ENCODE peak calls at places on chromosomes 7 and 10, in eight cellular contexts. G is SIG-M5; H is lower leg skin; C is stimulated activated CD4-positive, alpha-beta T cell treated with anti-CD3 and anti-CD28 coated beads, Interleukin-1b, Interleukin-23, amount 100 ng/mL, for 24 hours; K is iris pigment epithelial cell; A is AG08395; R is midbrain; E is NCI-H1092. B is an unnamed sample.

GRCh38 chr7:121954803-121955202 is 81.8 kb downstream of the PTPRZ1 start:
- DNase-seq in G (no peak), E (no peak), R (no peak), C (no peak), H (no peak), A (peak), K (peak), B (no peak)

GRCh38 chr10:46254467-46254866 is 32.3 kb upstream of the ANTXRL start:
- DNase-seq in H (peak), G (no peak), K (no peak), E (no peak), C (no peak), A (no peak), R (no peak), B (no peak)

GRCh38 chr10:78664929-78665525 is 403.7 kb upstream of the ZMIZ1 start:
- DNase-seq in A (no peak), E (no peak), C (no peak), R (no peak), H (no peak), G (no peak), K (peak), B (no peak)

GRCh38 chr10:27679996-27680395 is 65.6 kb downstream of the MKX start:
- DNase-seq in H (no peak), E (no peak), K (no peak), A (no peak), C (no peak), R (peak), G (no peak), B (no peak)

GRCh38 chr7:150413640-150414081 is 34.5 kb downstream of the ZNF775 start:
- DNase-seq in K (no peak), H (no peak), R (no peak), G (no peak), E (no peak), C (no peak), A (peak), B (no peak)

GRCh38 chr10:124672181-124672638 is 72.0 kb downstream of the FAM53B start:
- DNase-seq in R (peak), C (no peak), E (no peak), H (no peak), G (no peak), K (no peak), A (peak), B (no peak)

GRCh38 chr10:74589226-74589673 is 237.2 kb upstream of the KAT6B start:
- DNase-seq in H (peak), K (peak), A (peak), E (peak), C (peak), G (no peak), R (peak), B (peak)

GRCh38 chr7:23247602-23248335 is 1.2 kb downstream of the GPNMB start:
- DNase-seq in G (peak), C (no peak), K (peak), H (no peak), R (peak), A (peak), E (no peak), B (no peak)

GRCh38 chr7:122384528-122384927 is 80.0 kb upstream of the FEZF1 start:
- DNase-seq in H (no peak), A (no peak), E (no peak), G (no peak), K (no peak), R (no peak), C (no peak), B (no peak)

GRCh38 chr7:24917510-24918239 is 62.3 kb downstream of the OSBPL3 start:
- DNase-seq in E (no peak), C (no peak), G (no peak), A (peak), R (no peak), H (no peak), K (peak), B (no peak)

GRCh38 chr7:5701085-5701914 is 80.2 kb downstream of the RNF216 start:
- DNase-seq in A (no peak), E (no peak), C (peak), R (no peak), G (no peak), H (no peak), K (peak), B (no peak)